ENCODE peak calls at places on chromosome 6, in four cellular contexts. O is right atrium auricular region, Q is upper lobe of left lung, V is pancreas. D is an unnamed sample. For H3K36me3, the result is how much of the 10 kb centered on the place peaks cover.

GRCh38 chr6:70124443-70124842 is 178.4 kb downstream of the COL9A1 start:
- DNase-seq in O (no peak), V (no peak), Q (no peak), D (no peak)

GRCh38 chr6:163711071-163711470 is 296.6 kb downstream of the QKI start:
- DNase-seq in O (no peak), V (no peak), Q (no peak), D (no peak)

GRCh38 chr6:167325766-167326165 is 880 bp downstream of the TTLL2 start:
- DNase-seq in Q (no peak), V (no peak), O (no peak), D (no peak)

GRCh38 chr6:12033770-12034169 is 21.7 kb downstream of the HIVEP1 start:
- DNase-seq in V (no peak), O (no peak), Q (no peak), D (no peak)

GRCh38 chr6:157648561-157648960 is 174.5 kb upstream of the SNX9 start:
- DNase-seq in Q (no peak), V (no peak), O (no peak), D (no peak)

GRCh38 chr6:79385893-79386292 is 151.3 kb downstream of the LCA5 start:
- DNase-seq in V (no peak), Q (no peak), O (no peak), D (no peak)

GRCh38 chr6:121932071-121933009 is 467.1 kb upstream of the HSF2 start:
- DNase-seq in O (no peak), Q (no peak), V (no peak), D (peak)

GRCh38 chr6:143238306-143238705 is 177.6 kb downstream of the AIG1 start:
- DNase-seq in V (no peak), O (no peak), Q (no peak), D (no peak)

GRCh38 chr6:73610444-73611275 is 43.1 kb downstream of the SLC17A5 start:
- DNase-seq in V (no peak), Q (no peak), O (no peak), D (no peak)

GRCh38 chr6:11803596-11803981 is 25.0 kb upstream of the ADTRP start:
- DNase-seq in V (no peak), O (no peak), Q (no peak), D (no peak)

GRCh38 chr6:42451595-42452170 is at the start of gene TRERF1:
- DNase-seq in Q (peak), V (peak), O (no peak), D (no peak)

GRCh38 chr6:121647905-121648304 is 212.5 kb downstream of the GJA1 start:
- DNase-seq in O (no peak), V (no peak), Q (no peak), D (no peak)

GRCh38 chr6:157756708-157757429 is 66.2 kb upstream of the SNX9 start:
- DNase-seq in V (peak), O (peak), Q (peak), D (peak)

GRCh38 chr6:37985355-37985754 is 165.8 kb downstream of the ZFAND3 start:
- DNase-seq in Q (peak), O (no peak), V (no peak), D (no peak)

GRCh38 chr6:87257975-87258374 is 64.4 kb upstream of the SMIM8 start:
- DNase-seq in O (no peak), Q (no peak), V (no peak), D (no peak)

GRCh38 chr6:143845033-143845432 is 1.9 kb downstream of the LTV1 start:
- DNase-seq in Q (no peak), V (no peak), O (no peak), D (no peak)

GRCh38 chr6:157219201-157220200 is 103.8 kb downstream of the TMEM242 start:
- DNase-seq in Q (no peak), O (peak), V (no peak), D (no peak)

GRCh38 chr6:36110863-36111262 is 19.4 kb upstream of the MAPK13 start:
- DNase-seq in Q (no peak), V (no peak), O (no peak), D (no peak)

GRCh38 chr6:98942263-98942803 is 5.4 kb downstream of the FBXL4 start:
- DNase-seq in Q (no peak), O (no peak), V (no peak), D (no peak)

GRCh38 chr6:106446983-106447382 is 86.5 kb downstream of the CRYBG1 start:
- DNase-seq in Q (no peak), O (no peak), V (no peak), D (no peak)

GRCh38 chr6:43901330-43902230 is 131.6 kb downstream of the VEGFA start:
- DNase-seq in Q (no peak), O (no peak), V (no peak), D (no peak)

GRCh38 chr6:127618729-127619128 is 41.8 kb downstream of the C6orf58 start:
- DNase-seq in O (no peak), Q (no peak), V (no peak), D (no peak)

GRCh38 chr6:41519748-41520699 is 26.2 kb upstream of the FOXP4 start:
- DNase-seq in O (no peak), Q (peak), V (no peak), D (no peak)

GRCh38 chr6:142900467-142900961 is 44.5 kb downstream of the HIVEP2 start:
- DNase-seq in O (no peak), V (no peak), Q (no peak), D (no peak)

GRCh38 chr6:140047321-140047720 is 672.9 kb upstream of the CITED2 start:
- DNase-seq in O (no peak), V (no peak), Q (no peak), D (no peak)

GRCh38 chr6:156379946-156380707 is 397.1 kb upstream of the ARID1B start:
- DNase-seq in O (no peak), Q (no peak), V (no peak), D (no peak)

GRCh38 chr6:35427851-35428321 is 24.3 kb upstream of the FANCE start:
- DNase-seq in O (no peak), Q (no peak), V (no peak), D (no peak)

GRCh38 chr6:112348891-112349736 is 2.0 kb downstream of the RFPL4B start:
- DNase-seq in Q (no peak), O (no peak), V (no peak), D (no peak)

GRCh38 chr6:89952696-89953095 is 58.4 kb downstream of the GJA10 start:
- DNase-seq in V (no peak), Q (no peak), O (no peak), D (no peak)

GRCh38 chr6:118908441-118908840 is 14.5 kb downstream of the ASF1A start:
- DNase-seq in V (no peak), O (no peak), Q (no peak), D (no peak)

GRCh38 chr6:46289865-46290264 is 119.1 kb upstream of the ENPP5 start:
- DNase-seq in V (no peak), O (no peak), Q (no peak), D (no peak)

GRCh38 chr6:72769459-72770125 is 147.7 kb downstream of the KCNQ5 start:
- DNase-seq in O (no peak), V (no peak), Q (no peak), D (no peak)

GRCh38 chr6:35024601-35025054 is 116.5 kb downstream of the TCP11 start:
- DNase-seq in Q (no peak), V (peak), O (peak), D (no peak)

GRCh38 chr6:108526739-108527174 is 34.0 kb upstream of the FOXO3 start:
- DNase-seq in Q (no peak), V (peak), O (no peak), D (no peak)

GRCh38 chr6:72974276-72974675 is 251.0 kb downstream of the KHDC1L start:
- DNase-seq in O (no peak), Q (no peak), V (no peak), D (no peak)

GRCh38 chr6:105326838-105327745 is 75.8 kb downstream of the PREP start:
- DNase-seq in V (no peak), Q (no peak), O (no peak), D (no peak)

GRCh38 chr6:19831358-19831757 is 5.8 kb upstream of the ID4 start:
- DNase-seq in V (no peak), Q (no peak), O (no peak), D (no peak)

DNA sequence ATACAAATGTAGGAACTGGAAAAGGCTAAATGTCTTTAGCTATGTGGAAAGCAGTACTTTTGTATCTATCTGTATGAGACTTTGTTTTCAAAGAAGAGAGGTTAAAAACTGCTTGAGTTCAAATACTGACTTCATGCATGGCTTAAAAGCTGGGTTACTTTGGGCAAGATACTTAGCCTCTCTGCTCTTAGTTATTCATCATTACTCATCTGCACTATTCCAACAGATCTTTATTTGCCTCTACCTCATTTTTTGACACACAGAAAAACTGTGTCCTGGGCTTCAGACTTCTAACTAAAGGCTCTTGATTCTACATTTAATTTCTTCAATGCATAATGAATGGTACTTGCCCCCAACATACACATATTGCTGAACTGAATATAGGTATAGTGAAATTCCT is 114.8 kb downstream of the DST start:
- DNase-seq in O (no peak), V (no peak), Q (no peak), D (no peak)
- H3K36me3 ChIP-seq in O (half or more), V (under half), Q (half or more), D (under half)

GRCh38 chr6:130395164-130395563 is 29.3 kb downstream of the TMEM200A start:
- DNase-seq in V (no peak), O (no peak), Q (no peak), D (no peak)

GRCh38 chr6:130390890-130391289 is 25.1 kb downstream of the TMEM200A start:
- DNase-seq in O (no peak), V (no peak), Q (no peak), D (no peak)

GRCh38 chr6:130393306-130393705 is 27.5 kb downstream of the TMEM200A start:
- DNase-seq in Q (no peak), V (no peak), O (no peak), D (no peak)

GRCh38 chr6:130394238-130394637 is 28.4 kb downstream of the TMEM200A start:
- DNase-seq in O (no peak), V (no peak), Q (no peak), D (no peak)

GRCh38 chr6:130396722-130397121 is 30.9 kb downstream of the TMEM200A start:
- DNase-seq in O (no peak), V (no peak), Q (no peak), D (no peak)
- H3K4me3 ChIP-seq in O (no peak), V (no peak), Q (no peak), D (no peak)

DNA sequence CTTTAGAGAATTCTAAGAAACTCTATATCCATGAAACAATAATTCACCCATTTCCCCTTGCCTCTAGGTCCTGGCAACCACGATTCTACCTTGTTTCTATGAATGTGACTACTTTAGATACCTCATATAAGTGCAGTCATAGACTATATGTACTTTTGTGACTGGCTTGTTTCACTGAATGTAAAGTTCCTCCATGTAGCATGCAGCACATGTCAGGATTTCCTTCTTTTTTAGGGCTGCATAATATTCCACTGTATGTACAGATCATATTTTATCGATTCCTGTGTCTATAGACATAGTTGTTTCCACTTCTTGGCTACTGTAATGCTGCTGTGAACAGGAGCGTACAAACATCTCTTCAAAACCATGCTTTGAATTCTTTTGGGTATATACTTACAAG is 11.7 kb downstream of the EEF1E1 start:
- DNase-seq in Q (no peak), V (no peak), O (no peak), D (no peak)
- H3K36me3 ChIP-seq in Q (half or more), V (under half), O (under half), D (under half)

GRCh38 chr6:116323863-116324262 is 44.1 kb upstream of the TSPYL1 start:
- DNase-seq in V (no peak), O (no peak), Q (no peak), D (peak)
- H3K4me3 ChIP-seq in V (no peak), O (no peak), Q (no peak), D (no peak)

DNA sequence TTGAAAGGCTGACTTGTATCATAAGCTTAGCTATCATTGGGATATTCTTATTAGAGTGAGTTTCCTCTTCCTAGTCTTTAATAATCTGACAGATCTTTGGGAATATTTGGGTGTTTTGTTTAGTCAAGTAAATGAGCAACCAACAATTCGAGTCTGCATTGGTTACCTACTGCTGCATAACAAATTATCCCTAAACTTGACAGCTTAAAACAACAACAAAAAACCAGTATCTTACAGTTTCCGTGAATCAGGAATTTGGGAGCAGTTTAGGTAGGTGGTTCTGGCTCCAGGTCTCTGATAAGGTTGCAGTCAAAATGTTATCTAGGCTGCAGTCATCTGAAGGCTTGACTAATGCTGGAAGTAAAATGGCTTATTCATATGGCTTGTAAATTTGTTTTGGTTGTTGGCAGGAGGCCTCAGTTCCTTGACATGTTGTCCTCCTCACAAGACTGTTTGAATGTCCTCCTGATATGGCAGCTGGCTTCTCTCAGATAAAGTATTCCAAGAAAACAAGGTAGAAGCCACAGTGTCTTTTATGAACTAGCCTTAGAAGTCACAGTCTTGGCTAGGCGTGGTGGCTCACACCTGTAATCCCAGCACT is 7.2 kb downstream of the GTF3C6 start:
- DNase-seq in V (no peak), O (no peak), Q (no peak), D (no peak)
- H3K36me3 ChIP-seq in V (under half), O (half or more), Q (half or more), D (under half)

GRCh38 chr6:33272358-33273128 is 668 bp downstream of the RPS18 start:
- DNase-seq in O (no peak), V (no peak), Q (no peak), D (no peak)
- H3K4me3 ChIP-seq in O (peak), V (peak), Q (peak), D (peak)

DNA sequence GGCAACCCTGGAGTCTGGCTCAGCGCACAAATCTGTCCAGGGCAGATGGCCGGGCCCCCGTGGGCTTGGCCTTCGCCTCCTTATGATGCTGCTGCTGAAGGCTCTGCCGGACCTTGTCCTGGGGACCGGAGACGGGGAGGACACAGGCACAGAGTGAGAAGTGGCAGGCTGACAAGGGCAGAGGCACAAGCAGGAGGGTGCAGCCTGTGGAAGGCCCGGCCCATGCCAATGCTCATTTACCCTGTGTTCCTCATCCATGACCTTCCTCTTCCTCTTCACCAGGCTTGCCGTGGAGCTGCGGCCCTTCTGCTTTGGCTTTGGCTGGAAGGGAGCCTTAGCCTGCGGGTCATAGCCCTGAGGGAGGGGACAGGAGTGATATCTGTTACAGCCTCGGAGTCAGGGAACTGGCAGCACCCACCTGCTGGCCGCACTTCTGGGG is 2.4 kb downstream of the B3GALT4 start:
- DNase-seq in O (no peak), V (peak), Q (peak), D (no peak)
- H3K36me3 ChIP-seq in O (under half), V (under half), Q (half or more), D (under half)

GRCh38 chr6:123380257-123380656 is 256.5 kb downstream of the TRDN start:
- DNase-seq in V (no peak), Q (no peak), O (no peak), D (peak)
- H3K4me3 ChIP-seq in V (no peak), Q (no peak), O (no peak), D (no peak)

D was measured in iPS DF 6.9.